ENCODE peak calls at places on chromosomes 13 and 19, in nine cellular contexts. One of them, this sample, is unnamed.

GRCh38 chr13:74136089-74136658 is 2.0 kb upstream of the KLF12 start:
- DNase-seq in GM13976: peak
- DNase-seq in GM12878: no peak
- DNase-seq in NCI-H774: no peak
- DNase-seq in activated gamma-delta T cell treated with anti-CD3 and anti-CD28 coated beads, Interleukin-2, amount 50 U/mL, for 16 hours: no peak
- DNase-seq in caudate nucleus: peak
- DNase-seq in posterior vena cava: peak
- DNase-seq in NCI-H1417: no peak
- DNase-seq in Kasumi-1: no peak
- DNase-seq in this sample: no peak

GRCh38 chr19:3760871-3761361 is 576 bp downstream of the APBA3 start:
- DNase-seq in GM13976: no peak
- DNase-seq in NCI-H774: no peak
- DNase-seq in posterior vena cava: no peak
- DNase-seq in activated gamma-delta T cell treated with anti-CD3 and anti-CD28 coated beads, Interleukin-2, amount 50 U/mL, for 16 hours: no peak
- DNase-seq in Kasumi-1: no peak
- DNase-seq in caudate nucleus: no peak
- DNase-seq in GM12878: no peak
- DNase-seq in NCI-H1417: peak
- DNase-seq in this sample: no peak

GRCh38 chr19:51000981-51001380 is 423 bp downstream of the KLK8 start:
- DNase-seq in caudate nucleus: no peak
- DNase-seq in posterior vena cava: no peak
- DNase-seq in Kasumi-1: no peak
- DNase-seq in NCI-H1417: no peak
- DNase-seq in GM12878: no peak
- DNase-seq in GM13976: no peak
- DNase-seq in activated gamma-delta T cell treated with anti-CD3 and anti-CD28 coated beads, Interleukin-2, amount 50 U/mL, for 16 hours: no peak
- DNase-seq in NCI-H774: no peak
- DNase-seq in this sample: no peak

GRCh38 chr13:80137994-80138393 is 202.9 kb downstream of the SPRY2 start:
- DNase-seq in posterior vena cava: no peak
- DNase-seq in Kasumi-1: no peak
- DNase-seq in GM12878: no peak
- DNase-seq in activated gamma-delta T cell treated with anti-CD3 and anti-CD28 coated beads, Interleukin-2, amount 50 U/mL, for 16 hours: no peak
- DNase-seq in caudate nucleus: no peak
- DNase-seq in NCI-H774: no peak
- DNase-seq in GM13976: no peak
- DNase-seq in NCI-H1417: no peak
- DNase-seq in this sample: no peak

GRCh38 chr13:35675651-35676050 is 199.2 kb upstream of the MAB21L1 start:
- DNase-seq in GM13976: no peak
- DNase-seq in posterior vena cava: no peak
- DNase-seq in GM12878: no peak
- DNase-seq in activated gamma-delta T cell treated with anti-CD3 and anti-CD28 coated beads, Interleukin-2, amount 50 U/mL, for 16 hours: no peak
- DNase-seq in NCI-H774: no peak
- DNase-seq in caudate nucleus: no peak
- DNase-seq in NCI-H1417: peak
- DNase-seq in Kasumi-1: no peak
- DNase-seq in this sample: no peak

GRCh38 chr13:21573920-21574712 is 29.9 kb downstream of the MICU2 start:
- DNase-seq in caudate nucleus: no peak
- DNase-seq in GM12878: no peak
- DNase-seq in GM13976: no peak
- DNase-seq in NCI-H774: no peak
- DNase-seq in NCI-H1417: no peak
- DNase-seq in posterior vena cava: no peak
- DNase-seq in Kasumi-1: no peak
- DNase-seq in activated gamma-delta T cell treated with anti-CD3 and anti-CD28 coated beads, Interleukin-2, amount 50 U/mL, for 16 hours: no peak
- DNase-seq in this sample: no peak

GRCh38 chr13:61247149-61247936 is 168.3 kb downstream of the PCDH20 start:
- DNase-seq in GM12878: peak
- DNase-seq in GM13976: no peak
- DNase-seq in activated gamma-delta T cell treated with anti-CD3 and anti-CD28 coated beads, Interleukin-2, amount 50 U/mL, for 16 hours: no peak
- DNase-seq in posterior vena cava: no peak
- DNase-seq in NCI-H774: no peak
- DNase-seq in caudate nucleus: no peak
- DNase-seq in NCI-H1417: no peak
- DNase-seq in Kasumi-1: no peak
- DNase-seq in this sample: no peak

GRCh38 chr13:33751151-33751550 is 66.8 kb upstream of the RFC3 start:
- DNase-seq in caudate nucleus: no peak
- DNase-seq in NCI-H774: no peak
- DNase-seq in activated gamma-delta T cell treated with anti-CD3 and anti-CD28 coated beads, Interleukin-2, amount 50 U/mL, for 16 hours: no peak
- DNase-seq in GM12878: no peak
- DNase-seq in GM13976: no peak
- DNase-seq in NCI-H1417: no peak
- DNase-seq in posterior vena cava: no peak
- DNase-seq in Kasumi-1: no peak
- DNase-seq in this sample: no peak

GRCh38 chr19:16141043-16141442 is 2.4 kb upstream of the HSH2D start:
- DNase-seq in NCI-H1417: no peak
- DNase-seq in Kasumi-1: peak
- DNase-seq in GM13976: peak
- DNase-seq in GM12878: peak
- DNase-seq in activated gamma-delta T cell treated with anti-CD3 and anti-CD28 coated beads, Interleukin-2, amount 50 U/mL, for 16 hours: no peak
- DNase-seq in caudate nucleus: no peak
- DNase-seq in posterior vena cava: no peak
- DNase-seq in NCI-H774: no peak
- DNase-seq in this sample: no peak

GRCh38 chr13:99610702-99611289 is 109.5 kb downstream of the TM9SF2 start:
- DNase-seq in posterior vena cava: no peak
- DNase-seq in GM12878: no peak
- DNase-seq in NCI-H774: no peak
- DNase-seq in GM13976: no peak
- DNase-seq in caudate nucleus: no peak
- DNase-seq in Kasumi-1: peak
- DNase-seq in activated gamma-delta T cell treated with anti-CD3 and anti-CD28 coated beads, Interleukin-2, amount 50 U/mL, for 16 hours: no peak
- DNase-seq in NCI-H1417: peak
- DNase-seq in this sample: no peak

GRCh38 chr13:38350114-38350617 is 515 bp downstream of the UFM1 start:
- DNase-seq in NCI-H774: peak
- DNase-seq in GM13976: peak
- DNase-seq in Kasumi-1: no peak
- DNase-seq in activated gamma-delta T cell treated with anti-CD3 and anti-CD28 coated beads, Interleukin-2, amount 50 U/mL, for 16 hours: peak
- DNase-seq in posterior vena cava: peak
- DNase-seq in GM12878: no peak
- DNase-seq in caudate nucleus: no peak
- DNase-seq in NCI-H1417: peak
- DNase-seq in this sample: peak

GRCh38 chr19:37954421-37954874 is 47.4 kb downstream of the SIPA1L3 start:
- DNase-seq in Kasumi-1: peak
- DNase-seq in GM12878: no peak
- DNase-seq in GM13976: no peak
- DNase-seq in activated gamma-delta T cell treated with anti-CD3 and anti-CD28 coated beads, Interleukin-2, amount 50 U/mL, for 16 hours: no peak
- DNase-seq in NCI-H774: no peak
- DNase-seq in NCI-H1417: no peak
- DNase-seq in posterior vena cava: no peak
- DNase-seq in caudate nucleus: no peak
- DNase-seq in this sample: no peak

GRCh38 chr13:33927315-33927714 is 109.4 kb downstream of the RFC3 start:
- DNase-seq in GM13976: no peak
- DNase-seq in GM12878: no peak
- DNase-seq in NCI-H1417: no peak
- DNase-seq in Kasumi-1: no peak
- DNase-seq in caudate nucleus: no peak
- DNase-seq in NCI-H774: no peak
- DNase-seq in activated gamma-delta T cell treated with anti-CD3 and anti-CD28 coated beads, Interleukin-2, amount 50 U/mL, for 16 hours: no peak
- DNase-seq in posterior vena cava: no peak
- DNase-seq in this sample: no peak

GRCh38 chr19:52248256-52248655 is 21.1 kb upstream of the ZNF766 start:
- DNase-seq in posterior vena cava: peak
- DNase-seq in NCI-H1417: peak
- DNase-seq in activated gamma-delta T cell treated with anti-CD3 and anti-CD28 coated beads, Interleukin-2, amount 50 U/mL, for 16 hours: peak
- DNase-seq in GM13976: no peak
- DNase-seq in Kasumi-1: peak
- DNase-seq in NCI-H774: no peak
- DNase-seq in GM12878: no peak
- DNase-seq in caudate nucleus: no peak
- DNase-seq in this sample: peak

GRCh38 chr19:1009976-1010538 is 9.8 kb downstream of the GRIN3B start:
- DNase-seq in NCI-H1417: no peak
- DNase-seq in Kasumi-1: no peak
- DNase-seq in GM12878: no peak
- DNase-seq in caudate nucleus: no peak
- DNase-seq in NCI-H774: no peak
- DNase-seq in activated gamma-delta T cell treated with anti-CD3 and anti-CD28 coated beads, Interleukin-2, amount 50 U/mL, for 16 hours: no peak
- DNase-seq in GM13976: no peak
- DNase-seq in posterior vena cava: no peak
- DNase-seq in this sample: no peak

GRCh38 chr19:6238256-6238642 is 41.5 kb downstream of the MLLT1 start:
- DNase-seq in posterior vena cava: no peak
- DNase-seq in NCI-H1417: no peak
- DNase-seq in caudate nucleus: peak
- DNase-seq in activated gamma-delta T cell treated with anti-CD3 and anti-CD28 coated beads, Interleukin-2, amount 50 U/mL, for 16 hours: no peak
- DNase-seq in Kasumi-1: no peak
- DNase-seq in GM13976: no peak
- DNase-seq in GM12878: no peak
- DNase-seq in NCI-H774: no peak
- DNase-seq in this sample: no peak

GRCh38 chr13:41546372-41547252 is 89.3 kb downstream of the RGCC start:
- DNase-seq in activated gamma-delta T cell treated with anti-CD3 and anti-CD28 coated beads, Interleukin-2, amount 50 U/mL, for 16 hours: no peak
- DNase-seq in caudate nucleus: no peak
- DNase-seq in Kasumi-1: no peak
- DNase-seq in GM12878: no peak
- DNase-seq in GM13976: no peak
- DNase-seq in NCI-H1417: no peak
- DNase-seq in NCI-H774: no peak
- DNase-seq in posterior vena cava: no peak
- DNase-seq in this sample: no peak

GRCh38 chr19:46350758-46351159 is 3.9 kb downstream of the PPP5C start:
- DNase-seq in NCI-H1417: no peak
- DNase-seq in activated gamma-delta T cell treated with anti-CD3 and anti-CD28 coated beads, Interleukin-2, amount 50 U/mL, for 16 hours: no peak
- DNase-seq in Kasumi-1: peak
- DNase-seq in GM13976: peak
- DNase-seq in NCI-H774: no peak
- DNase-seq in caudate nucleus: no peak
- DNase-seq in posterior vena cava: peak
- DNase-seq in GM12878: peak
- DNase-seq in this sample: no peak

GRCh38 chr19:49890349-49891311 is 6.1 kb downstream of the IL4I1 start:
- DNase-seq in NCI-H1417: no peak
- DNase-seq in caudate nucleus: no peak
- DNase-seq in Kasumi-1: no peak
- DNase-seq in GM13976: peak
- DNase-seq in NCI-H774: no peak
- DNase-seq in GM12878: no peak
- DNase-seq in activated gamma-delta T cell treated with anti-CD3 and anti-CD28 coated beads, Interleukin-2, amount 50 U/mL, for 16 hours: peak
- DNase-seq in posterior vena cava: no peak
- DNase-seq in this sample: peak

GRCh38 chr13:33206425-33206824 is 79.1 kb downstream of the STARD13 start:
- DNase-seq in NCI-H1417: no peak
- DNase-seq in GM12878: no peak
- DNase-seq in GM13976: no peak
- DNase-seq in Kasumi-1: no peak
- DNase-seq in NCI-H774: no peak
- DNase-seq in activated gamma-delta T cell treated with anti-CD3 and anti-CD28 coated beads, Interleukin-2, amount 50 U/mL, for 16 hours: no peak
- DNase-seq in posterior vena cava: no peak
- DNase-seq in caudate nucleus: no peak
- DNase-seq in this sample: no peak

GRCh38 chr13:40916207-40916998 is 102.7 kb downstream of the ELF1 start:
- DNase-seq in NCI-H1417: no peak
- DNase-seq in posterior vena cava: no peak
- DNase-seq in Kasumi-1: no peak
- DNase-seq in activated gamma-delta T cell treated with anti-CD3 and anti-CD28 coated beads, Interleukin-2, amount 50 U/mL, for 16 hours: no peak
- DNase-seq in GM12878: no peak
- DNase-seq in NCI-H774: no peak
- DNase-seq in GM13976: no peak
- DNase-seq in caudate nucleus: no peak
- DNase-seq in this sample: no peak

GRCh38 chr19:9823816-9824215 is 3.9 kb upstream of the UBL5 start:
- DNase-seq in activated gamma-delta T cell treated with anti-CD3 and anti-CD28 coated beads, Interleukin-2, amount 50 U/mL, for 16 hours: no peak
- DNase-seq in GM13976: no peak
- DNase-seq in posterior vena cava: no peak
- DNase-seq in NCI-H774: no peak
- DNase-seq in GM12878: no peak
- DNase-seq in Kasumi-1: no peak
- DNase-seq in caudate nucleus: no peak
- DNase-seq in NCI-H1417: no peak
- DNase-seq in this sample: no peak

GRCh38 chr19:2494447-2495129 is 18.7 kb downstream of the GADD45B start:
- DNase-seq in posterior vena cava: peak
- DNase-seq in NCI-H774: peak
- DNase-seq in GM12878: no peak
- DNase-seq in GM13976: peak
- DNase-seq in NCI-H1417: peak
- DNase-seq in caudate nucleus: peak
- DNase-seq in activated gamma-delta T cell treated with anti-CD3 and anti-CD28 coated beads, Interleukin-2, amount 50 U/mL, for 16 hours: peak
- DNase-seq in Kasumi-1: peak
- DNase-seq in this sample: peak

GRCh38 chr19:6066661-6067646 is 43.3 kb downstream of the RFX2 start:
- DNase-seq in posterior vena cava: peak
- DNase-seq in GM12878: no peak
- DNase-seq in caudate nucleus: peak
- DNase-seq in Kasumi-1: peak
- DNase-seq in activated gamma-delta T cell treated with anti-CD3 and anti-CD28 coated beads, Interleukin-2, amount 50 U/mL, for 16 hours: no peak
- DNase-seq in GM13976: no peak
- DNase-seq in NCI-H774: peak
- DNase-seq in NCI-H1417: peak
- DNase-seq in this sample: no peak

GRCh38 chr13:111202745-111203144 is 87.6 kb downstream of the ARHGEF7 start:
- DNase-seq in NCI-H774: peak
- DNase-seq in NCI-H1417: peak
- DNase-seq in GM12878: no peak
- DNase-seq in Kasumi-1: no peak
- DNase-seq in GM13976: peak
- DNase-seq in activated gamma-delta T cell treated with anti-CD3 and anti-CD28 coated beads, Interleukin-2, amount 50 U/mL, for 16 hours: no peak
- DNase-seq in caudate nucleus: no peak
- DNase-seq in posterior vena cava: no peak
- DNase-seq in this sample: no peak

GRCh38 chr13:51444922-51445321 is 7.9 kb downstream of the INTS6 start:
- DNase-seq in Kasumi-1: peak
- DNase-seq in GM13976: no peak
- DNase-seq in NCI-H774: no peak
- DNase-seq in posterior vena cava: no peak
- DNase-seq in caudate nucleus: no peak
- DNase-seq in activated gamma-delta T cell treated with anti-CD3 and anti-CD28 coated beads, Interleukin-2, amount 50 U/mL, for 16 hours: no peak
- DNase-seq in NCI-H1417: peak
- DNase-seq in GM12878: no peak
- DNase-seq in this sample: no peak

GRCh38 chr19:3145909-3146676 is 10.3 kb downstream of the GNA15 start:
- DNase-seq in GM12878: no peak
- DNase-seq in GM13976: no peak
- DNase-seq in activated gamma-delta T cell treated with anti-CD3 and anti-CD28 coated beads, Interleukin-2, amount 50 U/mL, for 16 hours: no peak
- DNase-seq in NCI-H1417: no peak
- DNase-seq in caudate nucleus: no peak
- DNase-seq in Kasumi-1: peak
- DNase-seq in posterior vena cava: no peak
- DNase-seq in NCI-H774: no peak
- DNase-seq in this sample: no peak

GRCh38 chr13:83692800-83693199 is 189.5 kb downstream of the SLITRK1 start:
- DNase-seq in GM12878: no peak
- DNase-seq in posterior vena cava: no peak
- DNase-seq in NCI-H774: no peak
- DNase-seq in GM13976: no peak
- DNase-seq in Kasumi-1: no peak
- DNase-seq in NCI-H1417: no peak
- DNase-seq in caudate nucleus: no peak
- DNase-seq in activated gamma-delta T cell treated with anti-CD3 and anti-CD28 coated beads, Interleukin-2, amount 50 U/mL, for 16 hours: no peak
- DNase-seq in this sample: no peak

GRCh38 chr19:1070576-1070930 is 3.6 kb downstream of the ARHGAP45 start:
- DNase-seq in GM12878: no peak
- DNase-seq in NCI-H1417: no peak
- DNase-seq in Kasumi-1: no peak
- DNase-seq in activated gamma-delta T cell treated with anti-CD3 and anti-CD28 coated beads, Interleukin-2, amount 50 U/mL, for 16 hours: no peak
- DNase-seq in NCI-H774: no peak
- DNase-seq in GM13976: no peak
- DNase-seq in caudate nucleus: no peak
- DNase-seq in posterior vena cava: no peak
- DNase-seq in this sample: no peak

GRCh38 chr13:106088094-106088493 is 447.4 kb downstream of the EFNB2 start:
- DNase-seq in GM12878: no peak
- DNase-seq in Kasumi-1: no peak
- DNase-seq in GM13976: no peak
- DNase-seq in NCI-H1417: no peak
- DNase-seq in activated gamma-delta T cell treated with anti-CD3 and anti-CD28 coated beads, Interleukin-2, amount 50 U/mL, for 16 hours: no peak
- DNase-seq in posterior vena cava: no peak
- DNase-seq in NCI-H774: no peak
- DNase-seq in caudate nucleus: no peak
- DNase-seq in this sample: no peak

GRCh38 chr19:48418317-48419064 is 25.0 kb downstream of the GRIN2D start:
- DNase-seq in Kasumi-1: peak
- DNase-seq in GM12878: no peak
- DNase-seq in caudate nucleus: no peak
- DNase-seq in activated gamma-delta T cell treated with anti-CD3 and anti-CD28 coated beads, Interleukin-2, amount 50 U/mL, for 16 hours: no peak
- DNase-seq in GM13976: no peak
- DNase-seq in NCI-H774: no peak
- DNase-seq in NCI-H1417: no peak
- DNase-seq in posterior vena cava: no peak
- DNase-seq in this sample: no peak

This sample was measured in nucleus accumbens.